ENCODE peak calls at places on chromosomes 2 and 18, in six cellular contexts. H is neuronal stem cell, V is IMR-90, W is K562, M is H9, F is astrocyte. N is an unnamed sample.

GRCh38 chr2:220165401-220165800 is 538.0 kb downstream of the SLC4A3 start:
- DNase-seq in F (no peak), M (peak; percentile 39), H (peak; percentile 2), W (no peak), V (no peak), N (no peak)

GRCh38 chr18:58991127-58991798 is 126.6 kb downstream of the ZNF532 start:
- DNase-seq in H (no peak), M (no peak), F (peak; percentile 61), W (no peak), V (peak; percentile 43), N (no peak)

GRCh38 chr2:6081955-6082354 is 389.8 kb downstream of the SOX11 start:
- DNase-seq in M (no peak), H (no peak), W (no peak), F (no peak), V (no peak), N (no peak)

GRCh38 chr2:170145675-170146432 is 32.1 kb upstream of the MYO3B start:
- DNase-seq in H (no peak), W (no peak), M (no peak), F (no peak), V (no peak), N (no peak)

GRCh38 chr2:160358051-160358450 is 135.6 kb downstream of the RBMS1 start:
- DNase-seq in M (no peak), F (peak; percentile 67), W (no peak), H (no peak), V (peak; percentile 80), N (peak; percentile 83)

GRCh38 chr2:209472871-209473270 is 49.0 kb downstream of the MAP2 start:
- DNase-seq in M (no peak), F (peak; percentile 32), H (no peak), W (no peak), V (peak; percentile 22), N (peak; percentile 60)

GRCh38 chr2:27249077-27249890 is 13.6 kb downstream of the SLC30A3 start:
- DNase-seq in V (no peak), M (no peak), F (peak; percentile 15), H (no peak), W (no peak), N (no peak)

GRCh38 chr2:189379287-189379630 is 62.0 kb upstream of the WDR75 start:
- DNase-seq in M (no peak), F (peak; percentile 72), H (no peak), W (no peak), V (peak; percentile 47), N (peak; percentile 76)

GRCh38 chr2:68721482-68722071 is 13.0 kb upstream of the ARHGAP25 start:
- DNase-seq in H (no peak), V (no peak), F (peak; percentile 6), M (no peak), W (no peak), N (no peak)

GRCh38 chr2:169303579-169304285 is 58.6 kb downstream of the LRP2 start:
- DNase-seq in V (no peak), H (no peak), F (no peak), M (no peak), W (no peak), N (no peak)

GRCh38 chr18:28126768-28127167 is 50.2 kb downstream of the CDH2 start:
- DNase-seq in V (no peak), M (no peak), W (no peak), H (no peak), F (no peak), N (no peak)

GRCh38 chr18:13696961-13697360 is 29.4 kb downstream of the FAM210A start:
- DNase-seq in H (no peak), F (no peak), M (no peak), V (peak; percentile 17), W (no peak), N (peak; percentile 4)
- H3K9me3 ChIP-seq in H (peaks cover 10% of the 10 kb centered on the region), F (peaks cover 4% of the 10 kb centered on the region), M (peaks cover 9% of the 10 kb centered on the region), V (peaks cover 2% of the 10 kb centered on the region), W (no peaks in the 10 kb centered on the region), N (no peaks in the 10 kb centered on the region)

GRCh38 chr2:22175002-22175401 is 1051.2 kb downstream of the TDRD15 start:
- DNase-seq in H (no peak), W (no peak), V (no peak), M (no peak), F (no peak), N (no peak)
- H2AFZ ChIP-seq in H (no peak overlapping the region), W (no peak overlapping the region), V (no peak overlapping the region), M (no peak overlapping the region), F (no peak overlapping the region), N (no peak overlapping the region)

GRCh38 chr2:71240794-71241193 is 13.9 kb upstream of the PAIP2B start:
- DNase-seq in W (no peak), V (no peak), M (no peak), F (no peak), H (no peak), N (no peak)
- H3K4me1 ChIP-seq in W (no peaks in the 10 kb centered on the region), V (no peaks in the 10 kb centered on the region), M (peaks cover 4% of the 10 kb centered on the region), F (no peaks in the 10 kb centered on the region), H (peaks cover 5% of the 10 kb centered on the region), N (no peaks in the 10 kb centered on the region)

DNA sequence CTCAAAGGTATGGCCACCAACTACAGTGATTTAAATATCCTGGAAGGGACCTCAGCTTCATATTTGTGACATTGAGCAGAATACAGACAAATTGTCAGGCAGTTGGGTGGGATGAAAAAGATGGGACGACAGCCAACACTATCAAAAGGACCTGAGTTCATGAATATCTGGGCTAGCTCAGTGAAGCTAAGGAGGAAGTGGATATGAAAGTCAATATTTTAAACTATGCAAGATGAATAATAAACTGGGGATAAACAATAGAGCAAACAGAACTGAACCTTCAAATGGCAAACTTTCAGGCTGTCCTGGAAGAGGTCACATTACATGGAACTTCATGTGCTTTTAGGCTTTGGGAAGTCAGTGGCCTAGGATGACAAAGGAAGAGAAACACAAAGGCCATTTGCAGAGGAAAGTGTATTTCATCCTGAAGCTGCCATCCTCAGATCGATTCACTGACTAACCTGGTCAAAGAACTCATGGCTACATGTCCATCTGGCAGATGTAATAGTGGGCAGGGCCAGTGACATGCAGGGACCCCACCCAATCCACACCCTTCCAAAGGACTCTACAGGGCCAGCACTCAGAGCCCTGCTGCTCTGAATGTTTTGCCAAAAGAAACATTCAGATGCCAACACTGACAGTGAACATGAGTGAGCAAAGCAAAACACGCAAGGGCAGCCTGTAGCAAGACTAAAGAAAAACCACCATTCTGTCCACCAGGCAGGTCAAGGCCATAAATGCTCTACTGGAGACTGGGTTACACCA is 175.8 kb downstream of the ETAA1 start:
- DNase-seq in F (peak; percentile 67), W (no peak), M (no peak), V (peak; percentile 22), H (no peak), N (peak; percentile 56)
- H3K9me3 ChIP-seq in F (no peaks in the 10 kb centered on the region), W (no peaks in the 10 kb centered on the region), M (no peaks in the 10 kb centered on the region), V (no peaks in the 10 kb centered on the region), H (no peaks in the 10 kb centered on the region), N (no peaks in the 10 kb centered on the region)

GRCh38 chr2:241509408-241509784 is 1.0 kb upstream of the STK25 start:
- DNase-seq in H (no peak), V (no peak), F (no peak), W (no peak), M (no peak), N (no peak)
- H2AFZ ChIP-seq in H (peak overlapping the region; percentile 95), V (peak overlapping the region; percentile 95), F (peak overlapping the region; percentile 96), W (peak overlapping the region; percentile 94), M (no peak overlapping the region), N (peak overlapping the region; percentile 88)

GRCh38 chr2:144668493-144669110 is 148.7 kb upstream of the ZEB2 start:
- DNase-seq in V (no peak), M (no peak), F (no peak), W (no peak), H (no peak), N (no peak)

GRCh38 chr2:144670080-144670479 is 150.2 kb upstream of the ZEB2 start:
- DNase-seq in H (no peak), M (no peak), W (no peak), V (no peak), F (no peak), N (no peak)

GRCh38 chr2:144669196-144669987 is 149.5 kb upstream of the ZEB2 start:
- DNase-seq in M (no peak), V (no peak), F (no peak), W (no peak), H (no peak), N (no peak)

GRCh38 chr2:144674071-144674470 is 154.2 kb upstream of the ZEB2 start:
- DNase-seq in H (no peak), M (no peak), V (no peak), F (no peak), W (no peak), N (no peak)

GRCh38 chr2:144671695-144672094 is 151.8 kb upstream of the ZEB2 start:
- DNase-seq in V (peak; percentile 25), F (peak; percentile 28), W (no peak), H (no peak), M (no peak), N (peak; percentile 6)
- H3K4me1 ChIP-seq in V (no peaks in the 10 kb centered on the region), F (no peaks in the 10 kb centered on the region), W (no peaks in the 10 kb centered on the region), H (peaks cover 2% of the 10 kb centered on the region), M (no peaks in the 10 kb centered on the region), N (no peaks in the 10 kb centered on the region)

GRCh38 chr18:49411928-49412327 is 48.5 kb downstream of the DYM start:
- DNase-seq in H (no peak), V (no peak), F (no peak), W (no peak), M (no peak), N (no peak)

GRCh38 chr18:49412673-49413072 is 47.8 kb downstream of the DYM start:
- DNase-seq in W (no peak), F (no peak), V (no peak), H (no peak), M (no peak), N (no peak)

GRCh38 chr18:49406863-49407262 is 53.6 kb downstream of the DYM start:
- DNase-seq in V (no peak), W (no peak), M (no peak), H (no peak), F (no peak), N (no peak)
- H3K9me3 ChIP-seq in V (no peaks in the 10 kb centered on the region), W (no peaks in the 10 kb centered on the region), M (no peaks in the 10 kb centered on the region), H (no peaks in the 10 kb centered on the region), F (no peaks in the 10 kb centered on the region), N (no peaks in the 10 kb centered on the region)

GRCh38 chr2:144523606-144524131 is 3.8 kb upstream of the ZEB2 start:
- DNase-seq in F (no peak), V (no peak), H (no peak), M (peak; percentile 71), W (no peak), N (peak; percentile 51)
- H2AFZ ChIP-seq in F (peak overlapping the region; percentile 66), V (peak overlapping the region; percentile 88), H (peak overlapping the region; percentile 90), M (no peak overlapping the region), W (peak overlapping the region; percentile 82), N (peak overlapping the region; percentile 83)

DNA sequence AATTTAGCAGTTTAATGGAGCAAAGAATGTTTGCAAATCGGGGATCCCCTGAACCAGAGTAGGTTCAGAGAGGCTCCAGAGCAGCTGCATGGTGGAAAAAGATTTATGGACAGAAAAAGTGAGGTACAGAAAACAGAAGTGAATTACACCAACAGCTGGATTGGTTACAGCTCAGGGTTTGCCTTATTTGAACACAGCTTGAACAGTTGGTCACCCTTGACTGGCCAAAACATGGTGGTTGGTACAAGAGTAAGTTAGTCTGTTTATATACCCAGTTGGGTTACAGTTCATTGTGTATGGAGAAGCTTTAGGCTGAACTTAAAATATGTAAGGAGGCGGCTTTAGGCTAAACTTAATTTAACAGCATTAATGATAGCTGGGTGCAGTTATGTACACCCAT is 5.4 kb upstream of the CDCA7 start:
- DNase-seq in H (no peak), V (no peak), F (no peak), M (no peak), W (no peak), N (no peak)
- H3K4me1 ChIP-seq in H (peaks cover 2% of the 10 kb centered on the region), V (no peaks in the 10 kb centered on the region), F (peaks cover 3% of the 10 kb centered on the region), M (peaks cover 2% of the 10 kb centered on the region), W (peaks cover 8% of the 10 kb centered on the region), N (no peaks in the 10 kb centered on the region)

N was measured in GM23248.